ENCODE peak calls at places on chromosomes 5 and 9, in ten cellular contexts. A is CD8-positive, alpha-beta T cell; H is H1; F is fibroblast of lung; Q is PC-3; D is endothelial cell of umbilical vein; M is GM10248; P is lower leg skin; K is astrocyte of the spinal cord; T is endothelial cell. N is an unnamed sample.

GRCh38 chr5:168706655-168707069 is 127.5 kb upstream of the PANK3 start:
- DNase-seq in A (no peak), F (peak), P (peak), H (peak), K (peak), Q (peak), T (peak), M (no peak), D (peak), N (peak)

GRCh38 chr5:19927919-19928318 is 60.1 kb downstream of the CDH18 start:
- DNase-seq in Q (no peak), T (no peak), F (peak), D (no peak), K (peak), H (no peak), P (no peak), A (no peak), M (no peak), N (no peak)

GRCh38 chr5:57432876-57433275 is 49.7 kb downstream of the ACTBL2 start:
- DNase-seq in D (peak), T (no peak), K (no peak), M (no peak), P (no peak), F (no peak), H (no peak), A (no peak), Q (peak), N (no peak)

GRCh38 chr9:107587175-107587963 is 97.8 kb upstream of the KLF4 start:
- DNase-seq in F (no peak), P (no peak), H (no peak), K (no peak), A (no peak), T (no peak), D (peak), M (no peak), Q (no peak), N (no peak)

GRCh38 chr5:56185777-56186311 is 47.3 kb downstream of the ANKRD55 start:
- DNase-seq in H (no peak), M (no peak), A (no peak), D (peak), K (no peak), F (no peak), T (no peak), Q (peak), P (no peak), N (no peak)

GRCh38 chr5:103407399-103407798 is 148.8 kb downstream of the MACIR start:
- DNase-seq in M (no peak), F (no peak), H (no peak), D (no peak), A (no peak), Q (no peak), T (no peak), K (peak), P (no peak), N (peak)

GRCh38 chr5:136776022-136776927 is 410.9 kb upstream of the TRPC7 start:
- DNase-seq in D (no peak), T (no peak), Q (peak), P (no peak), M (no peak), F (no peak), H (no peak), A (no peak), K (no peak), N (peak)

GRCh38 chr9:114804504-114804903 is 1.3 kb downstream of the TNFSF15 start:
- DNase-seq in D (peak), A (no peak), K (peak), M (no peak), P (no peak), H (no peak), Q (peak), F (peak), T (no peak), N (peak)

GRCh38 chr9:22343218-22343611 is 103.4 kb upstream of the DMRTA1 start:
- DNase-seq in K (no peak), H (no peak), P (no peak), Q (no peak), A (no peak), T (no peak), M (no peak), F (no peak), D (no peak), N (no peak)

GRCh38 chr9:134324359-134325095 is 1.7 kb upstream of the RXRA start:
- DNase-seq in K (no peak), T (no peak), A (no peak), H (no peak), D (no peak), M (no peak), F (no peak), P (no peak), Q (peak), N (no peak)

GRCh38 chr5:154287136-154287535 is 96.6 kb downstream of the GALNT10 start:
- DNase-seq in D (peak), P (no peak), M (no peak), T (no peak), A (peak), F (peak), K (peak), H (no peak), Q (peak), N (peak)

GRCh38 chr9:87812375-87813118 is 70.1 kb upstream of the SPATA31E1 start:
- DNase-seq in Q (peak), P (no peak), H (no peak), F (peak), M (peak), A (no peak), D (peak), K (peak), T (peak), N (peak)

GRCh38 chr5:165502893-165503696 is 1997.7 kb downstream of the MAT2B start:
- DNase-seq in P (no peak), Q (no peak), H (no peak), A (no peak), K (peak), M (no peak), T (no peak), D (peak), F (peak), N (no peak)

GRCh38 chr9:89430995-89431394 is 66.9 kb downstream of the SEMA4D start:
- DNase-seq in A (no peak), M (no peak), D (no peak), T (no peak), F (no peak), K (no peak), Q (peak), H (no peak), P (no peak), N (no peak)

GRCh38 chr9:89428222-89428761 is 69.6 kb downstream of the SEMA4D start:
- DNase-seq in A (no peak), H (no peak), K (no peak), Q (no peak), T (no peak), D (no peak), P (no peak), F (no peak), M (no peak), N (no peak)

GRCh38 chr9:89427621-89428221 is 70.2 kb downstream of the SEMA4D start:
- DNase-seq in D (no peak), M (peak), T (no peak), P (no peak), F (no peak), K (no peak), Q (peak), H (no peak), A (peak), N (no peak)

GRCh38 chr9:89426389-89426961 is 71.4 kb downstream of the SEMA4D start:
- DNase-seq in D (no peak), Q (no peak), T (no peak), K (no peak), P (no peak), H (no peak), M (peak), A (no peak), F (no peak), N (no peak)

DNA sequence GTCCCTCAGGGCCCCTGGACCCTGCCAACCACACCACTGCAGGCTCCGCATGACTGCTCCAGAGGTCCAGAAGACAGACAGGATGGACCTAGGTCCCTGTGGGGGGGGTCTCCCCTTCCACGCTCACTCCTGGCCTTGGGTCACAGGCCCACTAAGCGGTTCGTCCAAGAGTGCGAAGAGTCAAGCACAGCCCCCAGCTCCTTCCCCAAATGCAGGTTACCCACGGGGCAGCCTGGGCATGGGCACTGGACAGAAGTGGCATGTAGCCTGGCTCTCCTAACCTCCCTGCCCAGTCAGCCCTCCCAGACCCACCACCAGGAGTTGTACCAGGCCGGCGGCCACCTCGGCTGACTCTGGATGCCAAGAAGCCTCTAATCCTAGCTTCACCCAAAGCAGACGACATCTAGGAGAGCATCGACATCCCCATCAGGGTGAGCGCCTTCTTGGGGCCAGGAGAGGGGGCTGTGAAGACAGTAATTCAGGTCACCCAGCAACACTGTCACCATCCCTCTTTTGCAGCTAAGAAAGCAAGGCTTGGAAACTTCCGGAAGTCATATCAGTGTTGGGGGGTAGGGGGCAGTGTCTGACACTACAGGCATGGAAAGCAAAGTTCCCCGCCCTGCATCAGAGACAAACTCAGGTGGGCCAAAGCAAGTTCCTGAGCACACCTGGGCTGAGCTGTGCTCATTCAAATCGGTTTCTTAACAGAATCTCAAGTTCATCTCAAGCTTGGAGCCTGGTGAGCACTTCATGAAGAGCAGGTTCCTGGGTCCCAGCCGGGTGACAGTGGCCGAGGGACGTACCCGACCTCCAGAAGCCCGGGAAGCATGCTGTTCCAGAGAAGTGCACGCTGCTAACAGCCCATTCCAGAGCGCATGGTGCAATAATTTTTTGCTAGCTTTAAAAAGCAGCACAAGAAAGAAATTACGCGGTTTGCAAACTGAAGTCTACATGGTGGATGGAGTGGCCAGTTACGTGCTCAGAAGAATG is 68.7 kb downstream of the SEMA4D start:
- DNase-seq in H (peak), A (peak), Q (no peak), T (peak), F (no peak), P (no peak), K (no peak), D (peak), M (peak), N (no peak)
- TF ChIP-seq CTCF in H (no peak), A (peak), Q (peak), T (peak), F (no peak), P (no peak), K (peak), D (peak), M (peak), N (peak)

GRCh38 chr5:31661257-31661656 is 22.3 kb downstream of the PDZD2 start:
- DNase-seq in M (no peak), A (no peak), F (no peak), P (no peak), K (no peak), T (no peak), H (no peak), D (no peak), Q (peak), N (no peak)

GRCh38 chr5:31663519-31663918 is 24.6 kb downstream of the PDZD2 start:
- DNase-seq in K (peak), D (no peak), Q (peak), T (no peak), P (no peak), H (no peak), F (no peak), A (no peak), M (no peak), N (peak)

GRCh38 chr5:31664566-31664965 is 25.6 kb downstream of the PDZD2 start:
- DNase-seq in F (no peak), D (no peak), T (no peak), P (no peak), Q (peak), H (peak), A (no peak), K (peak), M (peak), N (peak)
- TF ChIP-seq CTCF in F (no peak), D (no peak), T (no peak), P (no peak), Q (peak), H (peak), A (no peak), K (no peak), M (no peak), N (peak)

GRCh38 chr9:126719677-126720435 is 85.0 kb upstream of the ZBTB43 start:
- DNase-seq in F (peak), T (peak), M (peak), A (peak), Q (peak), P (peak), D (peak), K (peak), H (peak), N (peak)

GRCh38 chr9:126722922-126723806 is 81.7 kb upstream of the ZBTB43 start:
- DNase-seq in K (no peak), H (peak), D (no peak), T (peak), P (peak), Q (no peak), F (no peak), A (peak), M (peak), N (no peak)

GRCh38 chr9:126722252-126722921 is 82.5 kb upstream of the ZBTB43 start:
- DNase-seq in P (peak), F (peak), M (peak), K (peak), T (peak), D (peak), H (peak), Q (peak), A (peak), N (no peak)

GRCh38 chr9:126720661-126721530 is 83.9 kb upstream of the ZBTB43 start:
- DNase-seq in A (peak), T (no peak), K (no peak), D (no peak), P (peak), M (no peak), H (peak), F (no peak), Q (no peak), N (no peak)

GRCh38 chr9:126721531-126722098 is 83.2 kb upstream of the ZBTB43 start:
- DNase-seq in H (no peak), K (no peak), Q (no peak), M (no peak), F (no peak), T (no peak), D (no peak), A (no peak), P (peak), N (no peak)
- TF ChIP-seq CTCF in H (no peak), K (no peak), Q (no peak), M (no peak), F (no peak), T (no peak), D (no peak), A (no peak), P (no peak), N (no peak)

GRCh38 chr5:135438712-135439111 is 8.4 kb downstream of the DCANP1 start:
- DNase-seq in H (peak), T (no peak), P (peak), D (no peak), M (no peak), K (no peak), A (no peak), Q (no peak), F (no peak), N (no peak)

GRCh38 chr5:135435467-135436330 is 11.4 kb downstream of the DCANP1 start:
- DNase-seq in K (no peak), P (peak), Q (no peak), M (peak), T (no peak), H (peak), F (no peak), A (no peak), D (no peak), N (no peak)

GRCh38 chr5:135436856-135437795 is 10.0 kb downstream of the DCANP1 start:
- DNase-seq in P (peak), H (peak), F (no peak), T (no peak), M (no peak), K (peak), A (no peak), Q (peak), D (no peak), N (peak)

GRCh38 chr5:135439426-135440205 is 7.5 kb downstream of the DCANP1 start:
- DNase-seq in A (no peak), Q (no peak), T (no peak), P (peak), K (no peak), M (no peak), H (peak), F (no peak), D (no peak), N (no peak)

GRCh38 chr5:135437796-135438560 is 9.2 kb downstream of the DCANP1 start:
- DNase-seq in D (no peak), A (no peak), T (no peak), M (no peak), Q (peak), F (peak), P (peak), H (peak), K (peak), N (peak)
- TF ChIP-seq CTCF in D (no peak), A (no peak), T (no peak), M (no peak), Q (no peak), F (no peak), P (no peak), H (no peak), K (peak), N (peak)

DNA sequence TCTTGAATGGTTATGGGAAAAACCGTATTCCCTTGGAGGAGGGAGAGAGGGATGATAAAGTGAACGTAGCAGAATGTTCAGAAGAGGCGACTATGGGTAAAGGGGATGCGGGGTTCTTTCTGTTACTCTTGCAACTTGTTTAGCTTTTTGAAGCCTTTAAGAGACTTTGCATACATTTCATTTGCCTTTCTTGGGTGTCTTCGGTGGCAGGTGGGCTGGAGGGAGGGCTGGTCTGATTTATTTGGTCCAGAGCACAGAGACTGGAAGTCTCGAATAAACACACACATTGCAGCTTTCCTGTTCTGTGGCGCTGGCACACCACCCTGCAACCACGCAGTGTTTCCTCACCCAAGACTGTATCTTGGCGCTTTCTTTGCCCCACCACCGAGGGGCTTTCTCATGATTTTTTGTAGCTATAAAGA is 23.2 kb downstream of the TTF1 start:
- DNase-seq in F (no peak), K (no peak), T (no peak), Q (no peak), D (no peak), H (no peak), M (peak), P (no peak), A (no peak), N (no peak)
- TF ChIP-seq CTCF in F (no peak), K (no peak), T (no peak), Q (no peak), D (no peak), H (no peak), M (no peak), P (no peak), A (no peak), N (no peak)

GRCh38 chr5:143957455-143957854 is 145.5 kb downstream of the HMHB1 start:
- DNase-seq in P (no peak), M (no peak), T (no peak), A (no peak), Q (no peak), H (no peak), K (no peak), F (no peak), D (no peak), N (no peak)
- TF ChIP-seq CTCF in P (no peak), M (peak), T (peak), A (no peak), Q (peak), H (no peak), K (peak), F (peak), D (peak), N (peak)

GRCh38 chr5:42995152-42995751 is 44.9 kb downstream of the ANXA2R start:
- DNase-seq in T (no peak), Q (no peak), F (peak), K (no peak), D (no peak), A (peak), H (no peak), M (no peak), P (no peak), N (no peak)
- TF ChIP-seq CTCF in T (peak), Q (no peak), F (no peak), K (no peak), D (no peak), A (peak), H (no peak), M (no peak), P (no peak), N (peak)

GRCh38 chr5:173020643-173021042 is 35.5 kb upstream of the CREBRF start:
- DNase-seq in F (no peak), T (no peak), P (peak), D (no peak), M (no peak), Q (no peak), A (peak), H (no peak), K (no peak), N (no peak)

GRCh38 chr5:173016069-173016455 is 32.5 kb downstream of the ATP6V0E1 start:
- DNase-seq in H (no peak), D (no peak), T (no peak), Q (no peak), A (peak), M (no peak), F (no peak), P (no peak), K (no peak), N (no peak)

GRCh38 chr5:173020154-173020581 is 36.0 kb upstream of the CREBRF start:
- DNase-seq in M (no peak), T (no peak), D (no peak), Q (no peak), H (no peak), F (no peak), K (no peak), P (peak), A (no peak), N (no peak)

GRCh38 chr5:173016621-173017046 is 33.1 kb downstream of the ATP6V0E1 start:
- DNase-seq in K (peak), H (no peak), P (peak), Q (peak), F (peak), A (peak), D (peak), M (no peak), T (peak), N (peak)

DNA sequence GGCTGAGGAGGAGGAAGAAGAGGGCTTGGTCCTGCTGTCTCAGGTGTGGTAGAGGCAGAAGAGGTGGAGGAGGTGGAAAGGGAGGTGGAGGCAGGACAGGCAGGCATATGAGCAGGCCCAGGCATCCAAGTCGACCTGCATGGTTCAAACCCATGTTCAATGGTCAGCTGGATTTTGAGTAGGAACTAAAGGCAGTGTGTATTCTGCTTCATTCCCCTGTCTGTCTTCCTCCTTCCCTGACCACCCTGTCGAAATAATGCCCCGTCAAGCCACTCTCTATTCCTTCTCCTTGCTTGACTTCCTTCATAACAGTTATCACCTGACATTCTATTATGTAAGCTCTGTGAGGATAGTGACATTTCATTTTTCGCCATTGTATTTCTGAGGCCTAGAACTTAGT is 34.8 kb downstream of the ATP6V0E1 start:
- DNase-seq in D (no peak), H (no peak), M (no peak), P (peak), T (no peak), A (peak), K (no peak), F (no peak), Q (no peak), N (no peak)
- TF ChIP-seq CTCF in D (no peak), H (no peak), M (no peak), P (no peak), T (no peak), A (no peak), K (no peak), F (no peak), Q (no peak), N (no peak)

DNA sequence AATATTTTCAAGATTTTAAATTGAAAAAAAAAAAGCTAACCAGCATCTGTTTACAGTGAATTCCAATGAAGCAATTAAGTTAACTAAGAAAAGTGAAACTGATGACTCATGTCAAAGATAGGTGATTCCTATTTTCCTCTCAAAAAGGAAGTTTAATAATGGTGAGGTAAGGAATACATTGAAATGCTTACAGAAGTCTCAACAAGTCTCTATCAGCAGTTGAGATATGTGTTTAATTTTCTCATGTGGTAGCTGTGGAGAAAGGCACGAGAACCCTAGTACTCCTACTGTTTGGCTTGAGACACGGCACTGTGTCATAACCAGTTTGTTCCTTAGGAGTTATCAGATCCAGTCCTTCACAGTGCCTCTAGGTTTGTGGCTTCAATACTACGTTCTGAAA is 114.5 kb downstream of the SLC25A46 start:
- DNase-seq in P (no peak), F (peak), A (no peak), H (no peak), D (no peak), T (no peak), M (no peak), K (peak), Q (peak), N (no peak)
- TF ChIP-seq CTCF in P (no peak), F (no peak), A (no peak), H (no peak), D (no peak), T (no peak), M (no peak), K (no peak), Q (no peak), N (no peak)